ENCODE peak calls at places on chromosomes 12 and 14, in nine cellular contexts. D is tibial nerve, W is OCI-LY7, Z is HepG2, G is uterus, Q is ovary, E is adrenal gland, J is PC-3, F is left ventricle myocardium inferior. H is an unnamed sample.
A peak's percentile ranks its signal among the peaks of the same experiment; 100 is the strongest.

GRCh38 chr12:50246873-50247612 is 36.3 kb downstream of the LIMA1 start:
- DNase-seq in D (peak; percentile 92), W (no peak), Z (peak; percentile 59), G (peak; percentile 72), Q (peak; percentile 36), E (peak; percentile 93), J (peak; percentile 99), F (peak; percentile 68), H (no peak)

GRCh38 chr12:13504074-13504473 is 307.5 kb downstream of the EMP1 start:
- DNase-seq in D (no peak), W (no peak), Z (no peak), G (no peak), Q (no peak), E (no peak), J (peak; percentile 29), F (no peak), H (no peak)

GRCh38 chr12:27623645-27624044 is 72.6 kb upstream of the REP15 start:
- DNase-seq in D (no peak), W (no peak), Z (no peak), G (no peak), Q (no peak), E (peak; percentile 16), J (peak; percentile 92), F (no peak), H (no peak)

GRCh38 chr12:89690925-89691324 is 17.7 kb downstream of the ATP2B1 start:
- DNase-seq in D (no peak), W (no peak), Z (no peak), G (no peak), Q (no peak), E (no peak), J (no peak), F (no peak), H (no peak)

GRCh38 chr12:127271776-127272175 is 995.2 kb upstream of the TMEM132C start:
- DNase-seq in D (no peak), W (no peak), Z (no peak), G (no peak), Q (no peak), E (no peak), J (no peak), F (no peak), H (no peak)

GRCh38 chr12:19771858-19772257 is 332.6 kb downstream of the AEBP2 start:
- DNase-seq in D (no peak), W (no peak), Z (no peak), G (no peak), Q (no peak), E (no peak), J (no peak), F (no peak), H (no peak)

GRCh38 chr12:114938487-114939210 is 254.7 kb upstream of the TBX3 start:
- DNase-seq in D (no peak), W (no peak), Z (no peak), G (no peak), Q (no peak), E (no peak), J (no peak), F (no peak), H (no peak)

GRCh38 chr12:16681196-16681595 is 75.2 kb upstream of the LMO3 start:
- DNase-seq in D (no peak), W (no peak), Z (no peak), G (no peak), Q (no peak), E (no peak), J (no peak), F (no peak), H (no peak)

GRCh38 chr12:5171701-5172100 is 128.0 kb downstream of the KCNA5 start:
- DNase-seq in D (no peak), W (peak; percentile 4), Z (peak; percentile 18), G (no peak), Q (no peak), E (peak; percentile 13), J (peak; percentile 46), F (no peak), H (no peak)

GRCh38 chr14:42002139-42002538 is 395.5 kb downstream of the LRFN5 start:
- DNase-seq in D (no peak), W (no peak), Z (no peak), G (no peak), Q (no peak), E (no peak), J (peak; percentile 34), F (no peak), H (no peak)

GRCh38 chr14:23939607-23940326 is 13.8 kb upstream of the DHRS4 start:
- DNase-seq in D (no peak), W (no peak), Z (peak; percentile 96), G (no peak), Q (no peak), E (no peak), J (no peak), F (no peak), H (no peak)

GRCh38 chr14:91111443-91111842 is 2.4 kb upstream of the DGLUCY start:
- DNase-seq in D (no peak), W (no peak), Z (no peak), G (no peak), Q (no peak), E (no peak), J (peak; percentile 21), F (no peak), H (no peak)

GRCh38 chr14:91112172-91112571 is 1.7 kb upstream of the DGLUCY start:
- DNase-seq in D (no peak), W (no peak), Z (no peak), G (no peak), Q (no peak), E (no peak), J (no peak), F (no peak), H (no peak)

GRCh38 chr14:91113829-91114078 is at the start of gene DGLUCY:
- DNase-seq in D (no peak), W (peak; percentile 87), Z (no peak), G (peak; percentile 80), Q (peak; percentile 75), E (peak; percentile 82), J (no peak), F (peak; percentile 86), H (peak; percentile 88)

GRCh38 chr14:91105673-91106072 is 8.2 kb upstream of the DGLUCY start:
- DNase-seq in D (no peak), W (no peak), Z (no peak), G (no peak), Q (no peak), E (no peak), J (peak; percentile 10), F (no peak), H (no peak)

GRCh38 chr14:91108941-91109611 is 4.8 kb upstream of the DGLUCY start:
- DNase-seq in D (no peak), W (no peak), Z (no peak), G (peak; percentile 31), Q (no peak), E (no peak), J (peak; percentile 35), F (no peak), H (no peak)
- H3K27ac ChIP-seq in D (peak overlapping the region; percentile 63), W (no peak overlapping the region), Z (no peak overlapping the region), G (peak overlapping the region; percentile 74), Q (no peak overlapping the region), E (no peak overlapping the region), J (no peak overlapping the region), F (peak overlapping the region; percentile 23), H (no peak overlapping the region)

DNA sequence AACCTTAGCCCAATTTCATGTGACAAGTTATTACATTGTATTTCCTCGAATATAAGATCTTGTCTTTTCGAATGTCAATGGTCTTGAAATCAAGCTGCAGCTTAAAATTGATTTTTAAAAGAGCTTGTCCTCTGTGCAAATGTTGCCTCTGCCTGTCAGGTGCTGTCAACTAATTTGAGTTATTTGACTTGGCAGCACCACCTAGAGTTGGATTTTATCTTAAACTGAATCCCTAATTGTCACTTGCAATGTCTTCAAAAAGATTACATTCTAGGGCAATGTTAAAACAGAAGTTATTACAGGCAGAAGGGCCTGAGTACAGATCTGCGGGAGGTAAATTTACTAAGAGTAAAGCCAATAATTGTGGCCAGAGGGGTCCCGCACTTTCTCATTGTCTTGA is 26.2 kb upstream of the TUNAR start:
- DNase-seq in D (no peak), W (peak; percentile 26), Z (no peak), G (no peak), Q (no peak), E (no peak), J (no peak), F (no peak), H (no peak)
- TF ChIP-seq CTCF in D (no peak), W (peak; percentile 43), Z (no peak), G (no peak), Q (no peak), E (no peak), J (no peak), F (no peak), H (no peak)

DNA sequence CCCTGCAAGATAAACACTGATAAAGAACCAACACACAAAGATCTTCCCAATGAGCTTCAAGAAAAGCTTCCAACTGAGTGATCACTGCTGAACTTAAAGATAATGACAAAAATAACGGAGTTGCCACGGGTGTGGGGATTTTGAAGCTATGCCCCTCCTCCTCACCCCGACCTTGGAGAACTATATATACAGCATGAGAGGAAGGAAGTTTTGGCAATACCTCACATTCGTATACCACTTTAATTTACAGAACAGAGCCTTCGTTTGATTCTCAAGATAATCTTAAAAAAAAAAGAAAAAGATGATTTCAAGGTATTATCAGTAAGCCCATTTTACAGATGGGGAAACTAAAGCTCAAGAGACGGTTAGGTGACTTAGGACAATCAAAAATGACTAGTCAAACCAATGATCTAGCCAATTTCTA is 715 bp downstream of the NEK9 start:
- DNase-seq in D (no peak), W (peak; percentile 20), Z (no peak), G (no peak), Q (no peak), E (no peak), J (no peak), F (no peak), H (no peak)
- H3K27ac ChIP-seq in D (peak overlapping the region; percentile 90), W (peak overlapping the region; percentile 69), Z (peak overlapping the region; percentile 95), G (peak overlapping the region; percentile 94), Q (peak overlapping the region; percentile 90), E (peak overlapping the region; percentile 93), J (peak overlapping the region; percentile 51), F (peak overlapping the region; percentile 94), H (peak overlapping the region; percentile 99)

GRCh38 chr12:121793836-121794531 is 496 bp upstream of the RHOF start:
- DNase-seq in D (peak; percentile 78), W (peak; percentile 96), Z (peak; percentile 75), G (peak; percentile 90), Q (peak; percentile 92), E (peak; percentile 93), J (peak; percentile 98), F (peak; percentile 90), H (peak; percentile 99)

GRCh38 chr12:121794532-121795028 is 1.1 kb upstream of the RHOF start:
- DNase-seq in D (no peak), W (no peak), Z (no peak), G (peak; percentile 62), Q (peak; percentile 71), E (peak; percentile 64), J (no peak), F (no peak), H (peak; percentile 64)

GRCh38 chr12:121792607-121793500 is 634 bp downstream of the RHOF start:
- DNase-seq in D (no peak), W (peak; percentile 59), Z (peak; percentile 62), G (no peak), Q (peak; percentile 78), E (peak; percentile 66), J (peak; percentile 36), F (peak; percentile 54), H (peak; percentile 89)

GRCh38 chr12:121791671-121792496 is 1.6 kb downstream of the RHOF start:
- DNase-seq in D (no peak), W (no peak), Z (peak; percentile 91), G (no peak), Q (no peak), E (peak; percentile 30), J (peak; percentile 96), F (no peak), H (no peak)

DNA sequence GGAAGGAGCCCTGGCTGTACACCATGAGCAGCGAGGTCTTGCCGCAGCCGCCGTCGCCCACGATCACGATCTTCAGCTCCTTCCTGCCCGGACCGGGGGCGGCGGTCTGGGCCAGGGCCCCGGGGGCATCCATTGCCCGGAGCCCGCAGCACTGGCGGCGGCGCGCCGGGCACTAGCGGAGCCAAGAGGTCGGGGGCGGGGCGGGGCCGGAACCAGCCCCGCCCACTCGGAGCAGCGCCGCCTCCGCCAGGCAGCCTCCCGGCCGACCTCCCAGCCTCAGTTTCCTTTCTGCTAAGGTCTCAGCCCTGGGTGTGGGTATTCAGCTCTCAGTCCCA is at the start of gene RHOF:
- DNase-seq in D (no peak), W (peak; percentile 70), Z (no peak), G (no peak), Q (peak; percentile 63), E (peak; percentile 46), J (peak; percentile 73), F (peak; percentile 58), H (peak; percentile 94)
- TF ChIP-seq CTCF in D (no peak), W (no peak), Z (no peak), G (no peak), Q (no peak), E (no peak), J (no peak), F (no peak), H (no peak)

H was measured in left lung.